ENCODE peak calls at places on chromosomes 13 and 19, in ten cellular contexts. L is IMR-90, U is endothelial cell of umbilical vein, X is A549, P is PC-3, A is GM06990, C is AG04449, H is GM10248, K is stomach, M is lower lobe of right lung. Q is an unnamed sample.

GRCh38 chr13:39036212-39036611 is 1.7 kb downstream of the PROSER1 start:
- DNase-seq in L (peak; percentile 4), U (no peak), X (no peak), P (peak; percentile 26), A (no peak), C (no peak), H (no peak), K (no peak), M (no peak), Q (no peak)

GRCh38 chr19:15995536-15995935 is 46.7 kb downstream of the OR10H4 start:
- DNase-seq in L (no peak), U (no peak), X (no peak), P (no peak), A (no peak), C (no peak), H (no peak), K (no peak), M (no peak), Q (no peak)

GRCh38 chr19:39144487-39145071 is 19.0 kb downstream of the PAK4 start:
- DNase-seq in L (peak; percentile 22), U (peak; percentile 90), X (no peak), P (no peak), A (no peak), C (no peak), H (no peak), K (no peak), M (no peak), Q (no peak)

GRCh38 chr19:29837448-29837961 is 25.7 kb downstream of the CCNE1 start:
- DNase-seq in L (no peak), U (no peak), X (no peak), P (no peak), A (peak; percentile 68), C (no peak), H (peak; percentile 81), K (no peak), M (no peak), Q (no peak)

GRCh38 chr13:108044929-108045328 is 170.4 kb downstream of the LIG4 start:
- DNase-seq in L (no peak), U (no peak), X (no peak), P (no peak), A (no peak), C (no peak), H (no peak), K (no peak), M (no peak), Q (no peak)

GRCh38 chr13:99693351-99693750 is 192.1 kb downstream of the TM9SF2 start:
- DNase-seq in L (no peak), U (no peak), X (no peak), P (no peak), A (no peak), C (no peak), H (no peak), K (no peak), M (no peak), Q (no peak)

GRCh38 chr19:54517483-54517882 is 14.9 kb downstream of the LAIR2 start:
- DNase-seq in L (peak; percentile 2), U (peak; percentile 52), X (peak; percentile 40), P (peak; percentile 86), A (no peak), C (no peak), H (peak; percentile 65), K (peak; percentile 37), M (peak; percentile 53), Q (peak; percentile 68)

GRCh38 chr19:33376423-33376822 is 2.9 kb downstream of the CEBPG start:
- DNase-seq in L (peak; percentile 87), U (peak; percentile 92), X (peak; percentile 86), P (peak; percentile 81), A (no peak), C (peak; percentile 38), H (no peak), K (peak; percentile 86), M (no peak), Q (no peak)

GRCh38 chr19:50427997-50428425 is 4.7 kb upstream of the MYBPC2 start:
- DNase-seq in L (peak; percentile 69), U (peak; percentile 57), X (no peak), P (no peak), A (peak; percentile 81), C (peak; percentile 5), H (peak; percentile 46), K (peak; percentile 92), M (peak; percentile 96), Q (no peak)

GRCh38 chr19:4454952-4455738 is 2.4 kb downstream of the UBXN6 start:
- DNase-seq in L (peak; percentile 62), U (no peak), X (no peak), P (no peak), A (no peak), C (no peak), H (no peak), K (no peak), M (no peak), Q (no peak)

GRCh38 chr19:45528149-45528743 is 21.0 kb downstream of the VASP start:
- DNase-seq in L (peak; percentile 56), U (no peak), X (peak; percentile 66), P (peak; percentile 90), A (no peak), C (no peak), H (no peak), K (no peak), M (no peak), Q (no peak)

GRCh38 chr19:45527731-45528130 is 20.5 kb downstream of the VASP start:
- DNase-seq in L (no peak), U (no peak), X (no peak), P (no peak), A (no peak), C (no peak), H (no peak), K (no peak), M (no peak), Q (no peak)

GRCh38 chr19:45526971-45527370 is 19.7 kb downstream of the VASP start:
- DNase-seq in L (no peak), U (no peak), X (no peak), P (no peak), A (no peak), C (no peak), H (no peak), K (no peak), M (no peak), Q (no peak)

GRCh38 chr19:45531349-45531748 is 24.1 kb downstream of the VASP start:
- DNase-seq in L (no peak), U (no peak), X (no peak), P (no peak), A (no peak), C (no peak), H (no peak), K (no peak), M (no peak), Q (no peak)

DNA sequence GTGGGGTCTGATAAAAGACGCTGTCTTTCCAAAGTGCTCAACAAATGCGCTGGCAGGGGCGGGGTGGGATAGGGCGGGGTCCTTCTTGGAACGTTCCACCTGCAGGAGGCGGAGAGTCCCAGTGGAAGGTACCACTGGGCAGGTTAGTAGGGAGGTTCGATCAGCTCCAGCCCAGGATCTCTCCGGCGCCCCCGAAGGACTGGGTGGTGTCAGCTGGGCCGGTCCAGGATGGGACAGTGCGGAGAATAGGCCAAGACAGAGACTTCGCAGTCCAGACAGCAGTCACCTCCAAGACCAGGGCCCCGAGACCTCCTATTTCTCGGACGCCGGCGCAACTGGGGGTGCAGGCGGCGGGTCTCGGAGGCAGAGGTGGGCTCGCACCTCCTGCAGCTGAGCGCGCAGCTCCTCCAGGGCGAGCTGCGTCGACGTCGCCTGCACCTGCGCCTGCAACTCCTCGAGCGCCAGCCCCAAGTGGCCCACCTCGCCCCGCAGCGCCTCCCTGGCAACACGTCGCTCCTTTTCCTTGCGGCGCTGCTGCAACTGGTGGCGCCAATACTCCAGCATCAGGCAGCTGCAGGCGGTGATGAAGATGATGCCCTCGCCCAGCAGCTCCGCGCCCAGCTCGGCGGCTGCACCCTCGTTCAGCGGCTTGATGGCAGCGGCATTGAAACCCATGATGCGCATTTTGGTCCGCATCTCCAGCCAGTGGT is 21.6 kb downstream of the VASP start:
- DNase-seq in L (no peak), U (no peak), X (peak; percentile 63), P (peak; percentile 86), A (peak; percentile 44), C (no peak), H (no peak), K (peak; percentile 70), M (peak; percentile 64), Q (no peak)
- TF ChIP-seq CTCF in L (no peak), U (no peak), X (no peak), P (peak; percentile 52), A (no peak), C (no peak), H (no peak), K (no peak), M (no peak), Q (no peak)

GRCh38 chr13:59463023-59463422 is 700.7 kb downstream of the DIAPH3 start:
- DNase-seq in L (no peak), U (no peak), X (no peak), P (no peak), A (no peak), C (no peak), H (no peak), K (no peak), M (no peak), Q (no peak)

GRCh38 chr13:59461411-59461810 is 702.3 kb downstream of the DIAPH3 start:
- DNase-seq in L (no peak), U (peak; percentile 93), X (no peak), P (no peak), A (no peak), C (no peak), H (no peak), K (no peak), M (no peak), Q (no peak)

GRCh38 chr13:59464926-59465325 is 698.8 kb downstream of the DIAPH3 start:
- DNase-seq in L (no peak), U (no peak), X (no peak), P (peak; percentile 3), A (no peak), C (no peak), H (no peak), K (no peak), M (no peak), Q (no peak)

GRCh38 chr13:59458908-59459579 is 704.7 kb downstream of the DIAPH3 start:
- DNase-seq in L (peak; percentile 85), U (peak; percentile 91), X (no peak), P (peak; percentile 76), A (no peak), C (peak; percentile 54), H (no peak), K (no peak), M (no peak), Q (no peak)

GRCh38 chr13:59459972-59460371 is 703.8 kb downstream of the DIAPH3 start:
- DNase-seq in L (peak; percentile 41), U (no peak), X (no peak), P (peak; percentile 7), A (no peak), C (no peak), H (no peak), K (no peak), M (no peak), Q (no peak)
- TF ChIP-seq CTCF in L (no peak), U (peak; percentile 4), X (no peak), P (peak; percentile 25), A (no peak), C (no peak), H (no peak), K (no peak), M (no peak), Q (no peak)

GRCh38 chr19:7863157-7863970 is 10.8 kb downstream of the PRR36 start:
- DNase-seq in L (no peak), U (no peak), X (no peak), P (no peak), A (no peak), C (no peak), H (no peak), K (no peak), M (no peak), Q (no peak)
- TF ChIP-seq CTCF in L (no peak), U (no peak), X (no peak), P (no peak), A (no peak), C (no peak), H (no peak), K (no peak), M (no peak), Q (no peak)

GRCh38 chr13:95564091-95564490 is 11.6 kb downstream of the CLDN10 start:
- DNase-seq in L (no peak), U (peak; percentile 43), X (peak; percentile 20), P (no peak), A (no peak), C (no peak), H (no peak), K (no peak), M (no peak), Q (no peak)
- TF ChIP-seq CTCF in L (peak; percentile 21), U (no peak), X (peak; percentile 25), P (peak; percentile 45), A (no peak), C (no peak), H (no peak), K (no peak), M (no peak), Q (no peak)

Q was measured in natural killer cell.